ENCODE peak calls at places on chromosomes 5 and 9, in nine cellular contexts. R is T47D; J is GM12878; V is SW 1271; O is HTR-8/SVneo; M is M059J; U is effector memory CD8-positive, alpha-beta T cell; P is endothelial cell of umbilical vein; W is ELR. B is an unnamed sample.

GRCh38 chr9:78026947-78027346 is 4.7 kb downstream of the GNAQ start:
- DNase-seq in V (no peak), M (no peak), R (no peak), U (no peak), P (no peak), O (no peak), J (no peak), W (peak; percentile 48), B (no peak)

GRCh38 chr5:168693297-168693696 is 114.1 kb upstream of the PANK3 start:
- DNase-seq in P (no peak), J (no peak), M (no peak), V (no peak), R (no peak), O (no peak), U (no peak), W (no peak), B (no peak)

GRCh38 chr5:89265511-89266169 is 382.7 kb upstream of the MEF2C start:
- DNase-seq in R (no peak), M (peak; percentile 74), O (no peak), P (no peak), U (no peak), V (no peak), J (no peak), W (peak; percentile 88), B (no peak)

GRCh38 chr5:130978475-130978874 is 186.6 kb downstream of the HINT1 start:
- DNase-seq in P (no peak), U (no peak), W (no peak), R (no peak), O (no peak), V (no peak), M (no peak), J (no peak), B (no peak)

GRCh38 chr5:96823900-96824351 is 16.2 kb upstream of the ERAP1 start:
- DNase-seq in U (no peak), O (peak; percentile 51), P (peak; percentile 60), R (no peak), J (no peak), V (peak; percentile 37), M (peak; percentile 98), W (peak; percentile 94), B (no peak)

GRCh38 chr9:121735792-121736130 is 84.3 kb downstream of the DAB2IP start:
- DNase-seq in J (no peak), U (no peak), W (no peak), O (no peak), M (no peak), R (no peak), V (no peak), P (no peak), B (no peak)

GRCh38 chr9:130463763-130464745 is 19.3 kb downstream of the ASS1 start:
- DNase-seq in J (no peak), O (no peak), V (no peak), U (no peak), P (no peak), R (no peak), M (no peak), W (no peak), B (peak; percentile 46)

GRCh38 chr9:31185831-31186230 is 1198.6 kb upstream of the ACO1 start:
- DNase-seq in M (no peak), R (no peak), U (no peak), J (no peak), V (peak; percentile 50), W (no peak), O (no peak), P (no peak), B (no peak)

GRCh38 chr9:122904466-122904822 is 715 bp downstream of the RC3H2 start:
- DNase-seq in O (peak; percentile 24), P (peak; percentile 68), U (no peak), M (peak; percentile 72), W (peak; percentile 71), J (no peak), V (peak; percentile 68), R (no peak), B (peak; percentile 17)

GRCh38 chr9:3875371-3876132 is 349.8 kb upstream of the RFX3 start:
- DNase-seq in W (peak; percentile 99), J (no peak), V (peak; percentile 46), U (no peak), R (no peak), M (peak; percentile 100), P (peak; percentile 92), O (peak; percentile 51), B (no peak)

GRCh38 chr9:135224286-135224871 is 136.9 kb downstream of the OLFM1 start:
- DNase-seq in U (no peak), P (no peak), W (no peak), J (no peak), R (no peak), O (no peak), M (no peak), V (no peak), B (no peak)

GRCh38 chr5:119578937-119579336 is 50.4 kb upstream of the FAM170A start:
- DNase-seq in J (no peak), V (peak; percentile 55), R (no peak), W (peak; percentile 66), O (no peak), M (peak; percentile 36), P (peak; percentile 25), U (no peak), B (no peak)

GRCh38 chr5:73296772-73297171 is 123.8 kb downstream of the TMEM174 start:
- DNase-seq in P (no peak), J (no peak), V (no peak), M (peak; percentile 88), O (no peak), R (no peak), W (peak; percentile 80), U (no peak), B (no peak)

GRCh38 chr5:115557667-115558387 is 13.3 kb upstream of the FEM1C start:
- DNase-seq in W (no peak), U (no peak), J (no peak), V (peak; percentile 12), R (no peak), O (no peak), P (peak; percentile 74), M (peak; percentile 29), B (no peak)

GRCh38 chr9:18362901-18363685 is 110.9 kb upstream of the ADAMTSL1 start:
- DNase-seq in V (no peak), M (peak; percentile 40), W (no peak), R (no peak), U (no peak), O (no peak), J (no peak), P (peak; percentile 82), B (no peak)

GRCh38 chr9:21682981-21683380 is 119.5 kb upstream of the MTAP start:
- DNase-seq in M (peak; percentile 80), R (no peak), P (peak; percentile 51), U (no peak), O (no peak), J (no peak), W (peak; percentile 59), V (no peak), B (no peak)

GRCh38 chr5:170697031-170697430 is 86.5 kb upstream of the GABRP start:
- DNase-seq in U (no peak), R (no peak), V (no peak), P (no peak), J (no peak), O (no peak), W (no peak), M (no peak), B (no peak)

GRCh38 chr5:150159741-150160179 is 4.1 kb upstream of the PDGFRB start:
- DNase-seq in R (no peak), W (peak; percentile 54), O (no peak), J (no peak), V (no peak), U (no peak), M (no peak), P (no peak), B (peak; percentile 64)

GRCh38 chr9:33106827-33107621 is 30.6 kb upstream of the SMU1 start:
- DNase-seq in M (peak; percentile 95), J (no peak), V (no peak), O (no peak), R (no peak), W (peak; percentile 69), U (no peak), P (peak; percentile 85), B (peak; percentile 76)

GRCh38 chr5:147690595-147690994 is 91.9 kb downstream of the JAKMIP2 start:
- DNase-seq in P (no peak), R (peak; percentile 33), U (no peak), V (no peak), M (peak; percentile 34), J (no peak), O (no peak), W (peak; percentile 19), B (no peak)

GRCh38 chr9:136312436-136312835 is 8.5 kb upstream of the CCDC187 start:
- DNase-seq in V (no peak), U (no peak), P (peak; percentile 51), O (peak; percentile 86), M (peak; percentile 44), J (no peak), R (peak; percentile 85), W (peak; percentile 68), B (no peak)

GRCh38 chr9:88065609-88066008 is 72.7 kb downstream of the SPATA31C2 start:
- DNase-seq in J (no peak), U (no peak), M (no peak), R (no peak), W (no peak), P (no peak), V (no peak), O (no peak), B (no peak)

GRCh38 chr5:40716000-40716399 is 36.3 kb downstream of the PTGER4 start:
- DNase-seq in U (no peak), J (no peak), O (no peak), W (peak; percentile 42), M (peak; percentile 23), P (peak; percentile 45), R (peak; percentile 42), V (peak; percentile 48), B (no peak)

GRCh38 chr9:34662544-34663295 is at the start of gene CCL27:
- DNase-seq in W (no peak), U (no peak), O (no peak), M (no peak), P (no peak), R (no peak), J (no peak), V (no peak), B (no peak)

GRCh38 chr5:80117446-80117845 is 82.3 kb downstream of the THBS4 start:
- DNase-seq in W (no peak), R (no peak), V (no peak), O (no peak), U (no peak), P (no peak), J (no peak), M (peak; percentile 36), B (no peak)

GRCh38 chr5:96001262-96001661 is 39.6 kb upstream of the ELL2 start:
- DNase-seq in M (peak; percentile 37), O (no peak), J (no peak), W (no peak), P (no peak), U (no peak), R (no peak), V (no peak), B (no peak)

GRCh38 chr9:76459691-76460635 is 981 bp downstream of the GCNT1 start:
- DNase-seq in M (peak; percentile 71), O (peak; percentile 36), R (peak; percentile 21), V (no peak), U (no peak), J (no peak), W (peak; percentile 80), P (peak; percentile 79), B (no peak)

GRCh38 chr9:137025120-137025966 is 2.7 kb downstream of the ABCA2 start:
- DNase-seq in V (no peak), U (no peak), O (no peak), J (no peak), P (no peak), R (peak; percentile 86), W (no peak), M (no peak), B (no peak)

GRCh38 chr5:68457298-68457697 is 241.7 kb downstream of the PIK3R1 start:
- DNase-seq in O (no peak), U (no peak), V (no peak), M (no peak), P (no peak), R (no peak), J (no peak), W (no peak), B (no peak)

GRCh38 chr5:150114773-150115408 is 28.5 kb upstream of the CSF1R start:
- DNase-seq in J (no peak), R (no peak), U (no peak), M (no peak), W (no peak), P (no peak), O (no peak), V (no peak), B (no peak)

GRCh38 chr5:125719681-125720676 is 703.2 kb upstream of the GRAMD2B start:
- DNase-seq in R (peak; percentile 11), O (no peak), U (no peak), V (no peak), P (no peak), M (no peak), W (no peak), J (no peak), B (no peak)